ENCODE peak calls at places on chromosome 11, in ten cellular contexts. J is CD4-positive, alpha-beta T cell; M is nephron progenitor cell; D is chondrocyte; A is neural progenitor cell; C is GM10248; V is HFF-Myc; Y is HepG2; N is IMR-90; I is progenitor cell of endocrine pancreas. S is an unnamed sample.

GRCh38 chr11:128593281-128593680 is 5.9 kb upstream of the ETS1 start:
- DNase-seq in J (no peak), M (no peak), D (no peak), A (peak; percentile 88), C (no peak), V (no peak), Y (no peak), N (peak; percentile 62), I (no peak), S (no peak)

GRCh38 chr11:44590769-44591168 is 25.3 kb downstream of the CD82 start:
- DNase-seq in J (no peak), M (no peak), D (no peak), A (no peak), C (no peak), V (no peak), Y (no peak), N (no peak), I (no peak), S (no peak)

GRCh38 chr11:99614353-99614752 is 593.6 kb downstream of the CNTN5 start:
- DNase-seq in J (no peak), M (no peak), D (no peak), A (peak; percentile 65), C (no peak), V (no peak), Y (no peak), N (no peak), I (no peak), S (no peak)

GRCh38 chr11:73889019-73889418 is 12.2 kb downstream of the PAAF1 start:
- DNase-seq in J (no peak), M (no peak), D (no peak), A (no peak), C (no peak), V (no peak), Y (no peak), N (peak; percentile 37), I (no peak), S (peak; percentile 34)

GRCh38 chr11:67301313-67301921 is 1.9 kb upstream of the SSH3 start:
- DNase-seq in J (no peak), M (no peak), D (no peak), A (no peak), C (no peak), V (no peak), Y (no peak), N (no peak), I (no peak), S (no peak)

GRCh38 chr11:59614277-59615131 is 1.1 kb downstream of the OSBP start:
- DNase-seq in J (no peak), M (no peak), D (no peak), A (no peak), C (no peak), V (no peak), Y (no peak), N (no peak), I (no peak), S (peak; percentile 5)

GRCh38 chr11:106524446-106524845 is 447.0 kb downstream of the AASDHPPT start:
- DNase-seq in J (no peak), M (no peak), D (no peak), A (no peak), C (no peak), V (no peak), Y (no peak), N (no peak), I (no peak), S (no peak)

GRCh38 chr11:119092880-119093665 is 8.4 kb downstream of the HMBS start:
- DNase-seq in J (no peak), M (no peak), D (no peak), A (no peak), C (no peak), V (no peak), Y (peak; percentile 43), N (peak; percentile 42), I (no peak), S (no peak)

GRCh38 chr11:60625262-60625661 is 74.2 kb upstream of the MS4A8 start:
- DNase-seq in J (no peak), M (peak; percentile 19), D (no peak), A (peak; percentile 49), C (no peak), V (peak; percentile 41), Y (peak; percentile 22), N (peak; percentile 23), I (no peak), S (peak; percentile 72)
- TF ChIP-seq CTCF in J (no peak), M (no peak), D (peak; percentile 67), A (peak; percentile 57), C (peak; percentile 5), V (peak; percentile 37), Y (no peak), N (peak; percentile 34), I (peak; percentile 29), S (peak; percentile 15)

GRCh38 chr11:17387811-17388210 is 648 bp downstream of the KCNJ11 start:
- DNase-seq in J (no peak), M (no peak), D (no peak), A (no peak), C (no peak), V (no peak), Y (no peak), N (no peak), I (no peak), S (no peak)

GRCh38 chr11:17387280-17387679 is 1.2 kb downstream of the KCNJ11 start:
- DNase-seq in J (no peak), M (no peak), D (no peak), A (no peak), C (no peak), V (no peak), Y (no peak), N (no peak), I (no peak), S (no peak)

GRCh38 chr11:17389957-17390649 is 1.6 kb upstream of the KCNJ11 start:
- DNase-seq in J (no peak), M (no peak), D (no peak), A (no peak), C (no peak), V (no peak), Y (no peak), N (no peak), I (no peak), S (no peak)

GRCh38 chr11:17388609-17389204 is at the start of gene KCNJ11:
- DNase-seq in J (no peak), M (peak; percentile 35), D (no peak), A (peak; percentile 36), C (peak; percentile 25), V (no peak), Y (no peak), N (no peak), I (peak; percentile 23), S (no peak)

GRCh38 chr11:17389205-17389956 is 922 bp upstream of the KCNJ11 start:
- DNase-seq in J (peak; percentile 77), M (peak; percentile 92), D (no peak), A (peak; percentile 93), C (peak; percentile 88), V (no peak), Y (peak; percentile 66), N (peak; percentile 11), I (peak; percentile 85), S (peak; percentile 74)
- TF ChIP-seq CTCF in J (peak; percentile 79), M (peak; percentile 68), D (peak; percentile 86), A (peak; percentile 73), C (peak; percentile 65), V (peak; percentile 40), Y (peak; percentile 72), N (peak; percentile 53), I (peak; percentile 91), S (peak; percentile 91)

GRCh38 chr11:75214843-75215242 is 25.7 kb upstream of the TPBGL start:
- DNase-seq in J (no peak), M (no peak), D (no peak), A (no peak), C (no peak), V (no peak), Y (no peak), N (no peak), I (no peak), S (no peak)

GRCh38 chr11:75219869-75220268 is 20.7 kb upstream of the TPBGL start:
- DNase-seq in J (no peak), M (no peak), D (peak; percentile 8), A (no peak), C (no peak), V (no peak), Y (no peak), N (no peak), I (no peak), S (no peak)

GRCh38 chr11:75208444-75208843 is 32.1 kb upstream of the TPBGL start:
- DNase-seq in J (no peak), M (no peak), D (no peak), A (no peak), C (no peak), V (no peak), Y (no peak), N (no peak), I (no peak), S (no peak)

GRCh38 chr11:75212463-75212862 is 28.1 kb upstream of the TPBGL start:
- DNase-seq in J (no peak), M (no peak), D (no peak), A (no peak), C (no peak), V (no peak), Y (no peak), N (no peak), I (no peak), S (no peak)

DNA sequence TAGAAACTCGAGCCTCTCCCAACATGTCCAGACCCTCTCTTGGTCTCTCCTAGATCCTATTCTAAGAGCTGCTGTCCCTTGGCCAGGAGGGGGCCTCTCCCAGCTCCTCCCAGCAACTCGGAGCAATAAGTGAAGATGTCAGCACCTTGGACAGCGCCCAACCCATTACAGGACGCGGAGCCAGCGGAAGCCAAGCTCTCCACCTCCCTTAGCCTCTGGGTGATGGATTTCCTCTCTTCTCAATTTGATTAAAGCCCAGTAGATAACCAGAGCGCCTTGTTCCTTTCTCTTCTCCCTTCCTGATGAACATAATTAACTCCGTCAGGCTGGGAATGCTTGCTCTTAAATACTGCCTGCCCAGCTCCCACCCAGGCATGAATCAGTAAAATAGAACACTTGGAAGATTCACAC is 26.2 kb upstream of the TPBGL start:
- DNase-seq in J (peak; percentile 65), M (peak; percentile 98), D (no peak), A (peak; percentile 96), C (peak; percentile 74), V (peak; percentile 76), Y (peak; percentile 82), N (peak; percentile 72), I (peak; percentile 87), S (peak; percentile 84)
- TF ChIP-seq CTCF in J (no peak), M (peak; percentile 48), D (peak; percentile 74), A (peak; percentile 64), C (no peak), V (peak; percentile 56), Y (peak; percentile 53), N (peak; percentile 41), I (peak; percentile 59), S (no peak)

DNA sequence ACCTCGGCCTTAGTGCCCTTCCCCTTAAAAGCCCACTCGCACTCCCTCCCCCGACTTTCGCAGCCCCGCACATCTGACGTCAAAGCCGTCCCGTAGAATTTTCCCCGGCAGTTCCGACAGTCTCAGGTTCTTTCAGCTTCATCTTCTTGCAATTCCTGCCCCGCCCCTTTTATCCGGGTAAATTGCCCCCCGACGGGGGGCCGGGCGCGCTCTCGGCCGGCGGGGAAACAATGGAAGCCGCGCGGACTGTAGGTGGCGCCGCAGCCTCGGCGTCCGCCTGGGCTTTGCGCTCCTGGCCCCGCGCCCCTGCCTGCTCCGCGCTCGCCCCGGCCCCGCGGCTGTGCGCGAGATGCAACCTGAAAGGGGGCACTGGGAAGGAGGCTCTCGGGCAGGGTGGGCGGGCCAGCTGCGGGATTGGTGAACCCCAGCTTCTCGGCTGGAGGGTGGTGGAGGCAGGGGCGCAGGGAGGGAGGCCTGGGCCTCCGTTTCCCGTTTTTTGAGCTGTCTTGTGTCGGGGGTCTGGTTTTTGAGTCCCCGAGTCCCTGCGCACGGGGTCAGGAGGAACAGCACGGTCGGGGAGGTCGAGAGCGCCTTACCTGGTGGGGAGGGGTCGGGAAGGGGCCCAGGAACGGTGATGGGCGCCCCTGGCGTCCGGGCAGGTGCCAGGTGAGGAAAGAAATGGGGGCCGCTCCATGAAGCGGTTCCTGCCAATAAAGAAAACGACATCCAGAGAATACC is 855 bp upstream of the FGF19 start:
- DNase-seq in J (no peak), M (peak; percentile 80), D (no peak), A (peak; percentile 95), C (no peak), V (no peak), Y (no peak), N (no peak), I (peak; percentile 34), S (no peak)
- TF ChIP-seq CTCF in J (no peak), M (peak; percentile 58), D (peak; percentile 87), A (peak; percentile 73), C (peak; percentile 35), V (peak; percentile 44), Y (no peak), N (peak; percentile 61), I (peak; percentile 69), S (no peak)